ENCODE peak calls at places on chromosomes 7 and 10, in six cellular contexts. R is retinal pigment epithelial cell; X is activated CD8-positive, alpha-beta memory T cell treated with anti-CD3 and anti-CD28 coated beads, Interleukin-2, amount 50 U/mL, for 48 hours; C is GM03348; S is stimulated activated CD4-positive, alpha-beta T cell treated with anti-CD3 and anti-CD28 coated beads, Interleukin-2, amount 100 ng/mL, for 4 hours; L is SW480. P is an unnamed sample.

GRCh38 chr7:28536259-28536658 is 123.9 kb downstream of the CREB5 start:
- DNase-seq in C (peak; percentile 27), S (no peak), X (no peak), R (no peak), L (peak; percentile 18), P (peak; percentile 38)

GRCh38 chr10:36606234-36606839 is 519.1 kb upstream of the ANKRD30A start:
- DNase-seq in X (no peak), S (no peak), L (no peak), C (no peak), R (no peak), P (no peak)

GRCh38 chr7:30474893-30475292 is 3.7 kb downstream of the NOD1 start:
- DNase-seq in X (no peak), S (no peak), R (no peak), C (peak; percentile 75), L (no peak), P (no peak)

GRCh38 chr7:57399251-57399940 is 50.6 kb upstream of the ZNF716 start:
- DNase-seq in S (no peak), C (no peak), R (no peak), L (no peak), X (no peak), P (no peak)

GRCh38 chr7:127708788-127709187 is 56.8 kb downstream of the SND1 start:
- DNase-seq in C (peak; percentile 80), X (peak; percentile 74), L (peak; percentile 53), R (peak; percentile 40), S (peak; percentile 63), P (peak; percentile 52)

GRCh38 chr7:91248996-91249395 is 15.2 kb upstream of the FZD1 start:
- DNase-seq in R (no peak), S (no peak), C (no peak), X (no peak), L (no peak), P (no peak)

GRCh38 chr10:63666836-63667383 is 145.7 kb downstream of the REEP3 start:
- DNase-seq in X (no peak), C (peak; percentile 78), S (no peak), R (peak; percentile 62), L (no peak), P (no peak)

GRCh38 chr7:147578196-147578595 is 1012.4 kb upstream of the C7orf33 start:
- DNase-seq in C (no peak), R (no peak), X (no peak), S (no peak), L (no peak), P (no peak)

GRCh38 chr7:24926623-24927539 is 53.1 kb downstream of the OSBPL3 start:
- DNase-seq in C (peak; percentile 81), S (no peak), R (no peak), L (no peak), X (no peak), P (no peak)

GRCh38 chr7:35285799-35286198 is 31.9 kb upstream of the TBX20 start:
- DNase-seq in S (no peak), R (no peak), C (no peak), L (no peak), X (no peak), P (no peak)

GRCh38 chr7:146654048-146654447 is 537.4 kb downstream of the CNTNAP2 start:
- DNase-seq in C (no peak), X (no peak), L (peak; percentile 55), S (no peak), R (no peak), P (no peak)

GRCh38 chr7:115088938-115089337 is 167.0 kb downstream of the MDFIC start:
- DNase-seq in S (no peak), L (no peak), X (no peak), R (no peak), C (no peak), P (no peak)

GRCh38 chr10:84194424-84195043 is at the start of gene CDHR1:
- DNase-seq in X (peak; percentile 75), S (no peak), C (peak; percentile 59), R (no peak), L (peak; percentile 52), P (no peak)

GRCh38 chr10:22853906-22854447 is 73.9 kb upstream of the ARMC3 start:
- DNase-seq in S (no peak), R (no peak), C (no peak), X (no peak), L (peak; percentile 10), P (no peak)

GRCh38 chr10:89206402-89207180 is 526 bp downstream of the CH25H start:
- DNase-seq in X (peak; percentile 68), S (no peak), R (no peak), L (peak; percentile 7), C (peak; percentile 46), P (no peak)

GRCh38 chr7:36154255-36155212 is 1.5 kb downstream of the EEPD1 start:
- DNase-seq in S (no peak), R (no peak), C (no peak), L (peak; percentile 47), X (no peak), P (no peak)

GRCh38 chr10:97818572-97818971 is 31.1 kb upstream of the GOLGA7B start:
- DNase-seq in R (no peak), S (no peak), X (no peak), L (no peak), C (no peak), P (no peak)

GRCh38 chr10:60148266-60148840 is 241.3 kb downstream of the ANK3 start:
- DNase-seq in R (peak; percentile 82), L (no peak), S (no peak), C (peak; percentile 43), X (no peak), P (peak; percentile 95)

GRCh38 chr10:130341325-130341724 is 205.1 kb downstream of the GLRX3 start:
- DNase-seq in L (peak; percentile 18), X (no peak), R (no peak), C (no peak), S (no peak), P (no peak)